ENCODE peak calls at places on chromosomes 7 and 10, in five cellular contexts. I is ovary, N is IMR-90, U is lower lobe of right lung, D is SJSA1. G is an unnamed sample.

GRCh38 chr7:28346256-28346655 is 66.1 kb upstream of the CREB5 start:
- DNase-seq in I (no peak), D (no peak), U (no peak), N (no peak), G (no peak)

GRCh38 chr7:155357573-155358041 is 59.9 kb downstream of the INSIG1 start:
- DNase-seq in N (peak; percentile 32), D (no peak), U (peak; percentile 49), I (no peak), G (no peak)

GRCh38 chr10:6279540-6280267 is 77.0 kb downstream of the PFKFB3 start:
- DNase-seq in U (no peak), D (peak; percentile 71), I (no peak), N (peak; percentile 66), G (no peak)

GRCh38 chr10:50637003-50637579 is 13.3 kb upstream of the SGMS1 start:
- DNase-seq in I (no peak), N (peak; percentile 30), D (no peak), U (no peak), G (no peak)

GRCh38 chr10:133170092-133170491 is 10.1 kb downstream of the KNDC1 start:
- DNase-seq in I (no peak), U (peak; percentile 38), D (no peak), N (no peak), G (no peak)

GRCh38 chr7:108181073-108181985 is 51.2 kb upstream of the LAMB4 start:
- DNase-seq in U (no peak), N (peak; percentile 67), D (no peak), I (no peak), G (no peak)

GRCh38 chr7:50661345-50662058 is 96.3 kb upstream of the DDC start:
- DNase-seq in N (no peak), I (no peak), U (no peak), D (no peak), G (no peak)

GRCh38 chr10:101612872-101613271 is 24.8 kb downstream of the DPCD start:
- DNase-seq in D (no peak), I (peak; percentile 51), U (no peak), N (no peak), G (no peak)

GRCh38 chr7:78752554-78752953 is 700.9 kb downstream of the MAGI2 start:
- DNase-seq in U (no peak), D (no peak), N (no peak), I (no peak), G (no peak)

GRCh38 chr10:117455346-117455745 is 80.1 kb upstream of the PDZD8 start:
- DNase-seq in U (no peak), I (no peak), N (no peak), D (no peak), G (no peak)

GRCh38 chr7:100827330-100828226 is at the start of gene EPHB4:
- DNase-seq in D (peak; percentile 91), U (peak; percentile 84), N (peak; percentile 86), I (peak; percentile 93), G (peak; percentile 83)

GRCh38 chr7:135976312-135977019 is 693 bp downstream of the MTPN start:
- DNase-seq in N (peak; percentile 1), U (no peak), D (no peak), I (no peak), G (peak; percentile 22)

GRCh38 chr10:1498746-1499343 is 238.5 kb downstream of the ADARB2 start:
- DNase-seq in U (no peak), D (no peak), N (no peak), I (no peak), G (no peak)

GRCh38 chr10:26527018-26527417 is 88.9 kb downstream of the APBB1IP start:
- DNase-seq in D (no peak), U (no peak), N (no peak), I (no peak), G (no peak)

GRCh38 chr7:45324683-45325237 is 167.2 kb downstream of the RAMP3 start:
- DNase-seq in U (no peak), I (no peak), D (no peak), N (no peak), G (no peak)

GRCh38 chr7:22969010-22969431 is 44.9 kb downstream of the HYCC1 start:
- DNase-seq in D (no peak), U (peak; percentile 66), I (no peak), N (no peak), G (no peak)

GRCh38 chr10:4807803-4808507 is 18.1 kb upstream of the AKR1E2 start:
- DNase-seq in N (peak; percentile 86), U (no peak), D (peak; percentile 65), I (no peak), G (no peak)

GRCh38 chr10:4804505-4804904 is 21.5 kb upstream of the AKR1E2 start:
- DNase-seq in N (peak; percentile 75), U (no peak), I (no peak), D (no peak), G (no peak)

GRCh38 chr10:4803822-4804221 is 22.2 kb upstream of the AKR1E2 start:
- DNase-seq in I (no peak), U (no peak), D (no peak), N (no peak), G (no peak)

GRCh38 chr10:4809156-4809555 is 16.9 kb upstream of the AKR1E2 start:
- DNase-seq in D (no peak), I (no peak), N (no peak), U (no peak), G (no peak)

GRCh38 chr10:4806534-4806933 is 19.5 kb upstream of the AKR1E2 start:
- DNase-seq in N (no peak), U (no peak), D (no peak), I (no peak), G (no peak)
- H3K27ac ChIP-seq in N (no peak overlapping the region), U (no peak overlapping the region), D (peak overlapping the region; percentile 98), I (no peak overlapping the region), G (no peak overlapping the region)

GRCh38 chr7:137167609-137168008 is 175.9 kb downstream of the PTN start:
- DNase-seq in I (no peak), U (no peak), D (no peak), N (no peak), G (no peak)
- H3K27ac ChIP-seq in I (no peak overlapping the region), U (no peak overlapping the region), D (no peak overlapping the region), N (no peak overlapping the region), G (no peak overlapping the region)

DNA sequence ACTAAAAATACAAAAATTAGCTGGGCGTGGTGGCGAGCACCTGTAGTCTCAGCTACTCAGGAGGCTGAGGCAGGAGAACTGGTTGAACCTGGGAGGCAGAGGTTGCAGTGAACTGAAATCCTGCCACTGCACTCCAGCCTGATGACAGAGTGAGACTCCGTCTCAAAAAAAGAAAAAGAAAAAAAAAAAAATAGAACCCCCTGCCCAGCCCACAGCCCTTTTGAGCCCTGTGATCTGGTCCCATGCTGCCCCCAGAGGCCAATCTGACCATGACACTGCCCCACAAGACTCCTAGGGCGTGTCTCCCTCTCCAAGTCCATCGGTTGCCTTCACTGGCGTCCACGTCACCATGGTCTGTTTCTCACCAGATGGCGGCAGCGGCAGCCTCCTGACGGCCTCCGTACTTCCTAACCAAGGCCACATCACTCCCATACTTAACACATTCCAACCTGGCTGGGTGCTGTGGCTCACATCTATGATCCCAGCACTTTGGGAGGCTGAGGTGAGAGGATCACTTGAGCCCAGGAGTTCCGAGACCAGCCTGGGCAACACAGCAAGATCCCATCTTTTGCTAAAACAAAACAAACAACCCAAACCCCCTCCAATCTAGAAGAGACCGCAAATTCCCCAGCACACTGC is 18.0 kb downstream of the STX1A start:
- DNase-seq in N (peak; percentile 33), U (no peak), D (peak; percentile 66), I (peak; percentile 62), G (peak; percentile 62)
- H3K27ac ChIP-seq in N (no peak overlapping the region), U (no peak overlapping the region), D (no peak overlapping the region), I (no peak overlapping the region), G (no peak overlapping the region)

GRCh38 chr7:84122582-84123360 is 71.8 kb downstream of the SEMA3A start:
- DNase-seq in I (no peak), U (no peak), N (no peak), D (no peak), G (no peak)

GRCh38 chr7:84125654-84126053 is 68.9 kb downstream of the SEMA3A start:
- DNase-seq in U (no peak), N (no peak), I (no peak), D (no peak), G (no peak)

GRCh38 chr7:84123903-84124573 is 70.6 kb downstream of the SEMA3A start:
- DNase-seq in I (no peak), N (peak; percentile 79), U (no peak), D (no peak), G (no peak)
- H3K27ac ChIP-seq in I (no peak overlapping the region), N (peak overlapping the region; percentile 21), U (no peak overlapping the region), D (peak overlapping the region; percentile 60), G (peak overlapping the region; percentile 36)

DNA sequence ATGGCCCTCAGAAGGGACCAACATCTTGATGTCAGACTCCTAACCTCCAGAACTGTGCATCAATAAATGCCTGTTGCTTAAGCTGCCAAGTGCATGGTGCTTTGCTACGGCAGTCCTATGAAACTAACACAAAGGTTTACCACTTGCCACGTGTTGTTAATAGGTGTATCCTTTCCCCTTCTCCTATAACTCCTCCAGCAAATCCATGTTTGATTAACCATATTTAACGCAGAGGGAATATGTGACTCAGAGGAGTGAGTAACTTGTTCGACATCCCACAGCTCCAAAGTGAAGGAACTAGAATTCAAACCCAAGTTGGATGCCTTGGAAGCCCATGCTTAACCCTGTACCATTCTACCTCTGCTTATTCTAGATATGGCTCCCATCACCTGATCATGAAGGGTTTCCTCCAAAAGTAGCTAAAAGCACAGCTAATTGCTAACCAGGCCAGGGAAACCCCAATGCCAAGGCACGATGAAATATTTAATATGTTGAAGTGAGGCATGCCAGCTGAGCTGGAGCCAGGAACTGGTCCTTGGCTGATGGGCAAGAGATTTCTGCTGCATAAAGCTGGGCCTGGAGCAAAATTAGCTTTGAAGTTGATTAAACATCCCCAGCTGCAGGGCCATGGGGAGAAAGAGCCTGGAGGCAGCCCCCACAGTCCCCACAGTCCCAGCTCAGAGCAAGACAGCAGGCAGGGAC is 131.9 kb downstream of the C10orf90 start:
- DNase-seq in U (no peak), I (no peak), D (no peak), N (no peak), G (no peak)
- H3K27ac ChIP-seq in U (no peak overlapping the region), I (no peak overlapping the region), D (no peak overlapping the region), N (no peak overlapping the region), G (no peak overlapping the region)